ENCODE peak calls at places on chromosomes 2 and 18, in six cellular contexts. W, B, J, T, Q and M are unnamed samples.
A peak's percentile ranks its signal among the peaks of the same experiment; 100 is the strongest.

GRCh38 chr2:162926907-162927306 is 88.3 kb upstream of the KCNH7 start:
- DNase-seq in Q (no peak), J (no peak), B (no peak), T (no peak), W (no peak), M (peak; percentile 5)

GRCh38 chr2:9165625-9166024 is 41.0 kb upstream of the ASAP2 start:
- DNase-seq in W (no peak), Q (no peak), T (peak; percentile 41), B (no peak), J (no peak), M (peak; percentile 37)

GRCh38 chr18:58254873-58255511 is 211.0 kb downstream of the NEDD4L start:
- DNase-seq in T (no peak), B (no peak), W (no peak), Q (no peak), J (no peak), M (peak; percentile 18)

GRCh38 chr2:108182489-108182888 is 57.3 kb upstream of the SULT1C3 start:
- DNase-seq in T (peak; percentile 6), J (no peak), B (no peak), W (no peak), Q (no peak), M (peak; percentile 55)

GRCh38 chr2:69720922-69721491 is 20.9 kb upstream of the ANXA4 start:
- DNase-seq in Q (no peak), T (no peak), B (no peak), W (no peak), J (no peak), M (no peak)

GRCh38 chr2:62524293-62524941 is 18.4 kb upstream of the TMEM17 start:
- DNase-seq in B (no peak), W (no peak), J (no peak), T (peak; percentile 49), Q (peak; percentile 45), M (no peak)

GRCh38 chr18:44098551-44099098 is 582.1 kb upstream of the SETBP1 start:
- DNase-seq in T (peak; percentile 54), B (no peak), J (no peak), Q (peak; percentile 53), W (no peak), M (peak; percentile 27)

GRCh38 chr18:63564576-63564975 is 22.4 kb downstream of the SERPINB12 start:
- DNase-seq in Q (no peak), T (no peak), J (no peak), W (no peak), B (no peak), M (no peak)

GRCh38 chr2:109238580-109238979 is 109.6 kb downstream of the SH3RF3 start:
- DNase-seq in J (peak; percentile 89), T (peak; percentile 97), B (no peak), W (no peak), Q (peak; percentile 89), M (peak; percentile 68)

GRCh38 chr2:117065912-117066311 is 748.6 kb upstream of the DDX18 start:
- DNase-seq in T (no peak), W (no peak), Q (no peak), J (no peak), B (no peak), M (no peak)

GRCh38 chr2:157933549-157933948 is 57.4 kb upstream of the ACVR1 start:
- DNase-seq in Q (no peak), T (no peak), W (no peak), J (no peak), B (no peak), M (no peak)

GRCh38 chr18:27378396-27379094 is 193.4 kb upstream of the CHST9 start:
- DNase-seq in W (no peak), T (peak; percentile 7), B (no peak), Q (peak; percentile 3), J (no peak), M (peak; percentile 8)

GRCh38 chr2:196160101-196160500 is 11.3 kb downstream of the STK17B start:
- DNase-seq in T (peak; percentile 95), B (no peak), J (no peak), Q (peak; percentile 60), W (no peak), M (peak; percentile 92)

GRCh38 chr2:203934006-203934632 is 2.4 kb upstream of the ICOS start:
- DNase-seq in T (no peak), B (no peak), W (no peak), Q (no peak), J (no peak), M (no peak)

GRCh38 chr2:8030694-8031303 is 651.1 kb upstream of the ID2 start:
- DNase-seq in J (no peak), Q (no peak), B (no peak), T (no peak), W (no peak), M (no peak)

DNA sequence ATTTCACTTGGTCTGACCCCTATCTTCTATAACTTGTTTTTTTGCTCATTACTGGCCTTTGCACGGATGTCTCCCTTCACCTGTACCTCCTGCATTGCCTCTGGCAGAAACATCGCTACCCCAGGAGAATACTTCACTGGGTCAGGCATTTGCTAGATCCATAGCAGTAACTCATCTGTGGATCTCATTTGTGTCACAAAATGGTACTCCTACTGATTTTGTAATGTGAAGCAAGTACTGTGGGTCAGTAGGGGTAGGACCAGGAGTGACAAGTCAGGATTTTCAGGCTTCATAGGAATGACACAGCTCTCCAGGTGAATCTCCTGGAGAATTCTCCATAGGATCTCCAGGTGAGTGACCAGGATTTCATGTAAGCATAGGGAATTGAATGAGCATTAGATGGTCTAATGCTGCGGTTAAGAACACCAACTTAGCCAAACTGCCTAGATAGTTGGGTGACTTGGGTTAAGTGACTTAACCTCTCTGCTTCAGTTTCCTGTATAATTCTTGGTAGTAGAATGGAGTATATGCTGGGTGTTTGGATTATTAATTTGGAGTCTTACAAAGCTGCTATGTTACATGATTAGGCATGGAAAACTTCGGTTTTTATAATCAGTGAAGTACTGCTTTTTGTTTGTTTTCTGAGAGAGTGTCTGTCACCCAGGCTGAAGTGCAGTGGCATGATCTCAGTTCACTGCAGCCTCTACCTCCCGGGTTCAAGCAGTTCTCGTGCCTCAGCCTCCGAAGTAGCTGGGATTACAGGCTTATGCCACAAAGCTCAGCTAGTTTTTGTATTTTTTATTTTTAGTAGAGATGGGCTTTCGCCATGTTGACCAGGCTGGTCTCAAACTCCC is 4.4 kb downstream of the RPL37A start:
- DNase-seq in Q (no peak), B (no peak), W (no peak), T (no peak), J (no peak), M (no peak)
- H3K36me3 ChIP-seq in Q (peaks cover 36% of the 10 kb centered on the region), B (no peaks in the 10 kb centered on the region), W (no peaks in the 10 kb centered on the region), T (peaks cover 37% of the 10 kb centered on the region), J (peaks cover 62% of the 10 kb centered on the region), M (peaks cover 63% of the 10 kb centered on the region)

GRCh38 chr18:331231-331771 is 63.5 kb upstream of the THOC1 start:
- DNase-seq in B (no peak), Q (no peak), W (no peak), J (no peak), T (peak; percentile 42), M (peak; percentile 44)
- H3K4me3 ChIP-seq in B (no peak overlapping the region), Q (no peak overlapping the region), W (no peak overlapping the region), J (no peak overlapping the region), T (no peak overlapping the region), M (no peak overlapping the region)

GRCh38 chr2:45117383-45117782 is 108.1 kb upstream of the SIX2 start:
- DNase-seq in T (no peak), Q (no peak), J (no peak), W (no peak), B (no peak), M (no peak)
- H3K27ac ChIP-seq in T (no peak overlapping the region), Q (no peak overlapping the region), J (no peak overlapping the region), W (no peak overlapping the region), B (no peak overlapping the region), M (no peak overlapping the region)

DNA sequence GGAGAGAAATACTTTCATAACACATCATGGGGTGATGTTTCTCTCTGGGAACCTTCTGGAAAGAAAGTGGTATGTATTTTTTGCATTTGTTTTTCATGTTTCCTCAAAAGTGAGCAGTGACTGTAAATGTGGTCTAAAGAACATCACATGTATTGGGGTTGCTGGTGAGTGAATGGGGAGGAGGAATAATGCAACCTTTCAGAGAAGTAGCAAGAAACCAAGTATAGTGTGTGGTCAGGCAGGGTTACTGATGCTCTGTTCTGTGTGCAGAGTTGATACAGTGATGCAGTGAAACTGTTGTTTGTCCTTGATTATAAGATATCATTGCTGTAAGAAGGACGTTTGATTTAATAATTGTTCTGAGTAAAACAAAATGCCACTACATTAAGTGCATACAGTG is 24.1 kb downstream of the ADNP2 start:
- DNase-seq in W (no peak), B (no peak), J (no peak), Q (no peak), T (no peak), M (no peak)
- H3K36me3 ChIP-seq in W (no peaks in the 10 kb centered on the region), B (no peaks in the 10 kb centered on the region), J (peaks cover 51% of the 10 kb centered on the region), Q (peaks cover 25% of the 10 kb centered on the region), T (peaks cover 35% of the 10 kb centered on the region), M (peaks cover 28% of the 10 kb centered on the region)

DNA sequence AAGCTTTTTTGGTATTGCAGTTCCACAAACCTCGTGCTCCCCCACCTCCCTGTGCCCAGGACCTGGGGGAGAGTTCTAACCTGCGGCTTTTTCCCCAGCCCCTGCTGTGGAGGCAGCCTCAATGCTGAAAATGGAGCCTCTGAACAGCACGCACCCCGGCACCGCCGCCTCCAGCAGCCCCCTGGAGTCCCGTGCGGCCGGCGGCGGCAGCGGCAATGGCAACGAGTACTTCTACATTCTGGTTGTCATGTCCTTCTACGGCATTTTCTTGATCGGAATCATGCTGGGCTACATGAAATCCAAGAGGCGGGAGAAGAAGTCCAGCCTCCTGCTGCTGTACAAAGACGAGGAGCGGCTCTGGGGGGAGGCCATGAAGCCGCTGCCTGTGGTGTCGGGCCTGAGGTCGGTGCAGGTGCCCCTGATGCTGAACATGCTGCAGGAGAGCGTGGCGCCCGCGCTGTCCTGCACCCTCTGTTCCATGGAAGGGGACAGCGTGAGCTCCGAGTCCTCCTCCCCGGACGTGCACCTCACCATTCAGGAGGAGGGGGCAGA is 796 bp downstream of the KCNE4 start:
- DNase-seq in W (no peak), J (no peak), Q (no peak), B (no peak), T (no peak), M (no peak)
- H3K4me3 ChIP-seq in W (peak overlapping the region; percentile 39), J (peak overlapping the region; percentile 49), Q (no peak overlapping the region), B (peak overlapping the region; percentile 47), T (no peak overlapping the region), M (peak overlapping the region; percentile 55)

DNA sequence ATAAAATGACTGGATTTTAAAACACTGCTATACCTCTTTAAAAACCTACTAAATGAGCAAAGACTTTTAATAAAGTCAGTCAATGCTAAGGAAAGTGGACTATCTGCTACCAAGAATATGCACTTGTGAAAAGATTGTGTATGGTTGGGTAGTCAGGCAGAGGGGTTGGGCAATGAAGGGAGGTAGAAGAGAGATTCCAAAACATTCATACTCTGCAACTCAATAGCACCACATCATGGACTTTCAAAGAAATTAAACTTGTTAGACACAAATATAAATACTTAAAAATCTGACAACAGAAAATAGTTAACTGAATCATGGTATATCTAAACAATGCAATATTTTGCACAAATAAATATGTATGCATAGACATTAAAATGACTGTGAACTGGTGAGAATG is 139.9 kb upstream of the MAPRE2 start:
- DNase-seq in Q (no peak), W (no peak), J (no peak), T (peak; percentile 23), B (no peak), M (no peak)
- H3K27ac ChIP-seq in Q (no peak overlapping the region), W (no peak overlapping the region), J (no peak overlapping the region), T (no peak overlapping the region), B (no peak overlapping the region), M (no peak overlapping the region)